ENCODE peak calls at places on chromosomes 6 and 20, in five cellular contexts. L is HepG2, X is SK-N-SH, E is GM12878, I is H1. R is an unnamed sample.

GRCh38 chr6:149093643-149094042 is 223.9 kb upstream of the TAB2 start:
- DNase-seq in X (no peak), L (no peak), E (no peak), I (no peak), R (no peak)

GRCh38 chr6:162385980-162386379 is 341.6 kb downstream of the PRKN start:
- DNase-seq in I (no peak), L (no peak), X (no peak), E (no peak), R (no peak)

GRCh38 chr6:33908025-33908424 is 104.2 kb upstream of the MLN start:
- DNase-seq in I (no peak), X (no peak), E (no peak), L (peak), R (no peak)

GRCh38 chr20:56604690-56605089 is 24.4 kb upstream of the TFAP2C start:
- DNase-seq in E (no peak), L (no peak), X (no peak), I (no peak), R (no peak)

GRCh38 chr6:139030539-139030938 is 2.0 kb downstream of the ABRACL start:
- DNase-seq in X (no peak), E (peak), L (no peak), I (no peak), R (peak)

GRCh38 chr20:40317156-40317790 is 371.8 kb downstream of the MAFB start:
- DNase-seq in X (no peak), L (no peak), E (no peak), I (no peak), R (no peak)

GRCh38 chr6:16901777-16902176 is 140.5 kb upstream of the ATXN1 start:
- DNase-seq in I (no peak), X (peak), L (no peak), E (no peak), R (no peak)

GRCh38 chr20:58649288-58650180 is 1.5 kb upstream of the STX16 start:
- DNase-seq in E (no peak), X (no peak), L (no peak), I (no peak), R (no peak)

GRCh38 chr20:45840700-45841198 is 7.2 kb downstream of the SNX21 start:
- DNase-seq in I (no peak), X (no peak), E (no peak), L (no peak), R (no peak)

GRCh38 chr6:37180075-37180474 is 10.1 kb downstream of the PIM1 start:
- DNase-seq in E (no peak), I (no peak), X (no peak), L (no peak), R (no peak)

GRCh38 chr6:2103644-2104523 is 141.5 kb downstream of the GMDS start:
- DNase-seq in X (peak), E (peak), L (peak), I (no peak), R (no peak)

GRCh38 chr6:16929814-16930213 is 168.6 kb upstream of the ATXN1 start:
- DNase-seq in E (no peak), I (no peak), L (no peak), X (no peak), R (no peak)

GRCh38 chr6:32108094-32108627 is 977 bp downstream of the TNXB start:
- DNase-seq in L (no peak), X (peak), I (no peak), E (no peak), R (no peak)

GRCh38 chr20:62143976-62144825 is 632 bp downstream of the SS18L1 start:
- DNase-seq in X (peak), L (peak), I (no peak), E (no peak), R (no peak)

GRCh38 chr20:58075565-58075964 is 152.9 kb downstream of the ANKRD60 start:
- DNase-seq in E (no peak), L (no peak), I (no peak), X (peak), R (no peak)

GRCh38 chr20:53900380-53900999 is 169.9 kb downstream of the BCAS1 start:
- DNase-seq in E (no peak), I (no peak), X (no peak), L (no peak), R (no peak)

GRCh38 chr6:170140129-170140528 is 150.7 kb downstream of the DLL1 start:
- DNase-seq in E (no peak), X (no peak), L (no peak), I (no peak), R (no peak)
- TF ChIP-seq TAF1 in E (no peak), X (no peak), L (no peak), I (no peak), R (no peak)

GRCh38 chr6:48747471-48747870 is 636.5 kb upstream of the PTCHD4 start:
- DNase-seq in L (no peak), E (no peak), I (no peak), X (no peak), R (no peak)
- TF ChIP-seq TAF1 in L (no peak), E (no peak), I (no peak), X (no peak), R (no peak)

DNA sequence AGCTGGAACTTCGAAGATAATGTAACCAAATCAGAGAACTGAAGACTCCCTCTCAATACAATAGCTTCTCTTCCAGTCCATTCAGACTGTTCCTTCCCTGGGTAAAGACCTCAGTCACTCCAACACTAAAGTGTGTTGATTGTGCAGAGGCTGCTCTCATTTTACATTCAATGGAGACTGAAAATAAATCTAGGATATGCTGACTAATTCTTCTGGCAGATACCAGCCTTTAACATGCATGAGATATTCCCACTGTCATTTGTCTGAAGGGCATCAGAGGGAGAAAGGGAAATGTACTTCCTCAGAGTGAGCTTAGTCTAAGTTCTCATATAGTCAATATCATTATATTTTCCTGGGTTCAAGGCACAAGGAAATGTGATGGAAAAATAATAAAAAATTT is 166.4 kb upstream of the IRAK1BP1 start:
- DNase-seq in I (no peak), E (no peak), X (no peak), L (no peak), R (no peak)
- TF ChIP-seq TAF1 in I (no peak), E (no peak), X (no peak), L (no peak), R (no peak)

DNA sequence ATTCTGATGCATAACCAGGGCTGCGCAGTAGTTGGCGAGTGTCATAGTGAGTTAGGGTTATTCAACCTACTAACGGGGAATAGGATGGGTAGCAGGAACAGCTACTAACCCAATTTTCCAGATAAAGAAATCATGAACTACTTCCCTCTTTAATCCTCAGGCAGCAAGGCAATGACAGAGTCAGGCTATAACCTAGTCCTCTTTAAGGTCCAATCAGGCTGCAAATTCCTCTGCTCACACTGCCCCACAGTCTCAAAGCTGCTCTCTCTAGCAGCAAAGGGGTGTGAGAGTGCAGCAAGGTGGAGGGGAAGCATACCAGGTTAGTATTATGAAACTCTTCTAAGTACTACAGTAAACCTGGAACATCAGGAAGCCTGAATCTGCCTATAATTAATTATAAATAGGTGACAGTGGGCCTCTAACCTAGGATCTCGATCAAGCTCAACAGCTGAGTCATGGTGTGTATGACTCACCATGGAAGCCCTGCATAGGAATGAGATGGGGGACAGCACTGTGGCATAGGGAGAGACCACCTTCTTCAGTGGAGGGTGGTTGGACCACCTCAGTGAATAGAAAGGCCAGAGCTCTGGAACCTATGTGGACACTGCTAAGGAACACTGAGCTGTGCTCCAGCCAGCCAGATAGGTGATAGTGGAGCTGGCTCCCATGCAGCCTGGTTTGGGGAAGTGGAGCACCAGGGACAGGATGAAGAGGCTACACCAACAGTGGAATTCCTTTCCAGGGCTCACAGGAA is 7.9 kb downstream of the PEX6 start:
- DNase-seq in L (peak), X (no peak), I (no peak), E (no peak), R (no peak)
- TF ChIP-seq TAF1 in L (no peak), X (no peak), I (no peak), E (no peak), R (no peak)